ENCODE peak calls at places on chromosomes 6 and 20, in eight cellular contexts. M is right lobe of liver, I is body of pancreas, P is tibial artery, U is psoas muscle, C is hepatocyte, Y is neuronal stem cell, Z is esophagus squamous epithelium. K is an unnamed sample. For H3K4me1, the result is how much of the 10 kb centered on the place peaks cover.

GRCh38 chr20:23397961-23398360 is 23.3 kb downstream of the NAPB start:
- DNase-seq in M (no peak), I (no peak), P (no peak), U (no peak), C (no peak), Y (no peak), Z (no peak), K (peak)

GRCh38 chr6:138979365-138979764 is 8.7 kb downstream of the REPS1 start:
- DNase-seq in M (no peak), I (no peak), P (no peak), U (no peak), C (no peak), Y (no peak), Z (no peak), K (peak)

GRCh38 chr6:42762950-42763349 is 17.0 kb upstream of the TBCC start:
- DNase-seq in M (no peak), I (no peak), P (no peak), U (no peak), C (no peak), Y (no peak), Z (no peak), K (no peak)

GRCh38 chr6:88165877-88166492 is at the start of gene CNR1:
- DNase-seq in M (peak), I (peak), P (peak), U (peak), C (peak), Y (peak), Z (no peak), K (peak)

GRCh38 chr6:16676978-16677377 is 84.3 kb downstream of the ATXN1 start:
- DNase-seq in M (no peak), I (peak), P (no peak), U (no peak), C (no peak), Y (no peak), Z (no peak), K (no peak)

GRCh38 chr6:118780728-118781127 is 113.2 kb upstream of the ASF1A start:
- DNase-seq in M (no peak), I (no peak), P (no peak), U (no peak), C (no peak), Y (no peak), Z (no peak), K (no peak)

GRCh38 chr20:38143238-38143645 is 21.8 kb downstream of the TGM2 start:
- DNase-seq in M (peak), I (peak), P (no peak), U (no peak), C (peak), Y (no peak), Z (no peak), K (no peak)

GRCh38 chr6:34243901-34244884 is 4.6 kb downstream of the SMIM29 start:
- DNase-seq in M (peak), I (peak), P (peak), U (peak), C (peak), Y (no peak), Z (no peak), K (peak)

GRCh38 chr6:70110128-70111022 is 192.5 kb downstream of the COL9A1 start:
- DNase-seq in M (no peak), I (no peak), P (no peak), U (no peak), C (no peak), Y (no peak), Z (no peak), K (peak)

GRCh38 chr20:31684153-31685003 is 38.3 kb downstream of the BCL2L1 start:
- DNase-seq in M (no peak), I (no peak), P (no peak), U (no peak), C (peak), Y (no peak), Z (no peak), K (no peak)

GRCh38 chr6:4962905-4963304 is 40.9 kb downstream of the RPP40 start:
- DNase-seq in M (no peak), I (no peak), P (no peak), U (no peak), C (no peak), Y (no peak), Z (no peak), K (peak)

GRCh38 chr6:132072271-132072670 is 121.1 kb upstream of the CCN2 start:
- DNase-seq in M (no peak), I (no peak), P (no peak), U (no peak), C (no peak), Y (no peak), Z (no peak), K (no peak)

GRCh38 chr6:11773013-11773412 is 5.6 kb downstream of the ADTRP start:
- DNase-seq in M (no peak), I (no peak), P (no peak), U (no peak), C (no peak), Y (no peak), Z (no peak), K (no peak)

GRCh38 chr6:5094327-5094726 is 9.2 kb downstream of the PPP1R3G start:
- DNase-seq in M (no peak), I (no peak), P (no peak), U (no peak), C (no peak), Y (no peak), Z (no peak), K (peak)

GRCh38 chr6:119347466-119348307 is 1.9 kb downstream of the MAN1A1 start:
- DNase-seq in M (peak), I (peak), P (peak), U (peak), C (peak), Y (no peak), Z (no peak), K (peak)

GRCh38 chr6:170276369-170277057 is 14.4 kb downstream of the DLL1 start:
- DNase-seq in M (peak), I (peak), P (peak), U (peak), C (no peak), Y (no peak), Z (no peak), K (no peak)

DNA sequence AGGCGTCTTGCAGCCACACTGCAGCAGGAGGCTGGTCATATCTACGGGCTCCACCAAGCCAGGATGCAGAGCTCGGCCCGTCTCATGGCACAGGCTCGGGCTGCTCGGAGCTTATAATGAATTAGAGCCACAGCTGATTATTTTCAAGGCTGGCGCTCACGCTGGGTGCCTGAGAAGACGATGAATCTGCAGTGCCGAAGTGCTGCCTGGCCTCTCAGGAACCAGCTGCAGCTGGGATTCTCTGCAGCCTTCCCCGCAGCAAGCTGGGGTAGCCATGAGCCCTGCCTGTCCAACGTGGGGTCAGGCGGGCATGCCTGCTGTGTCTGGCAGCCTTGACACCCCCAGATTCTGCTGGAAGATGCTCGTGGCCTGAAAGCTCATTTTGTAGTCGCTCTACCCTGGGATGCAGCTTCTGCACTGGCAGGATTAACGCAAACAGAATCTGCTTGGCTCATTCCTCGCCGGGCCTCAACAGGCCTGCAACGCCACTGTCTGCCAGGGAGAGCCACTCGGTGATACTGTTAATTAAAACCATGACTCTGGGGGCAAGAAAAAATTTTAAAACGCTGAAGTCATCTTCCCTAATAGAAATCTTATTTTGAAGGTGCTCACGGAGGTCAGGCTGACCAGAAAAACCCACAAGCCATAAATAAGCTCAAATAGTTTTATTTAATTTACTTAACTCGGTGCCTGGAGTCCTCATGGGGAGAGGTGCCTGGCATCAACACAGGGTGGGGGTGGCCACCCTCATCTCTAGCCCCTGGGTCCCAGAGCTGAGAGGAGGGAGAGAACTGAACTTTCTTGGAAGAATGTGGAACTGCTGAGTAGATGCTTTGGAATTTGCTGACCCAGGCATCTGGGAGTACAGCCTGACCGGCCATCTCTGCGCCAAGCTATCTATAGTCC is 104.5 kb downstream of the CDH26 start:
- DNase-seq in M (peak), I (no peak), P (no peak), U (no peak), C (peak), Y (no peak), Z (no peak), K (peak)
- H3K4me3 ChIP-seq in M (no peak), I (no peak), P (peak), U (peak), C (no peak), Y (no peak), Z (no peak), K (peak)

GRCh38 chr6:137099689-137100398 is 55.1 kb upstream of the IL20RA start:
- DNase-seq in M (no peak), I (no peak), P (no peak), U (no peak), C (no peak), Y (no peak), Z (no peak), K (no peak)
- H3K4me1 ChIP-seq in M (under half), I (under half), P (under half), U (under half), C (under half), Y (under half), Z (under half), K (under half)

GRCh38 chr6:6829872-6830683 is 241.6 kb downstream of the LY86 start:
- DNase-seq in M (no peak), I (no peak), P (no peak), U (no peak), C (no peak), Y (no peak), Z (no peak), K (no peak)

GRCh38 chr6:6837541-6838080 is 249.1 kb downstream of the LY86 start:
- DNase-seq in M (no peak), I (no peak), P (no peak), U (no peak), C (no peak), Y (no peak), Z (no peak), K (no peak)

GRCh38 chr6:6832439-6832838 is 243.9 kb downstream of the LY86 start:
- DNase-seq in M (no peak), I (no peak), P (no peak), U (no peak), C (no peak), Y (no peak), Z (no peak), K (no peak)

GRCh38 chr6:6836609-6837406 is 248.3 kb downstream of the LY86 start:
- DNase-seq in M (no peak), I (no peak), P (no peak), U (no peak), C (no peak), Y (no peak), Z (no peak), K (no peak)

DNA sequence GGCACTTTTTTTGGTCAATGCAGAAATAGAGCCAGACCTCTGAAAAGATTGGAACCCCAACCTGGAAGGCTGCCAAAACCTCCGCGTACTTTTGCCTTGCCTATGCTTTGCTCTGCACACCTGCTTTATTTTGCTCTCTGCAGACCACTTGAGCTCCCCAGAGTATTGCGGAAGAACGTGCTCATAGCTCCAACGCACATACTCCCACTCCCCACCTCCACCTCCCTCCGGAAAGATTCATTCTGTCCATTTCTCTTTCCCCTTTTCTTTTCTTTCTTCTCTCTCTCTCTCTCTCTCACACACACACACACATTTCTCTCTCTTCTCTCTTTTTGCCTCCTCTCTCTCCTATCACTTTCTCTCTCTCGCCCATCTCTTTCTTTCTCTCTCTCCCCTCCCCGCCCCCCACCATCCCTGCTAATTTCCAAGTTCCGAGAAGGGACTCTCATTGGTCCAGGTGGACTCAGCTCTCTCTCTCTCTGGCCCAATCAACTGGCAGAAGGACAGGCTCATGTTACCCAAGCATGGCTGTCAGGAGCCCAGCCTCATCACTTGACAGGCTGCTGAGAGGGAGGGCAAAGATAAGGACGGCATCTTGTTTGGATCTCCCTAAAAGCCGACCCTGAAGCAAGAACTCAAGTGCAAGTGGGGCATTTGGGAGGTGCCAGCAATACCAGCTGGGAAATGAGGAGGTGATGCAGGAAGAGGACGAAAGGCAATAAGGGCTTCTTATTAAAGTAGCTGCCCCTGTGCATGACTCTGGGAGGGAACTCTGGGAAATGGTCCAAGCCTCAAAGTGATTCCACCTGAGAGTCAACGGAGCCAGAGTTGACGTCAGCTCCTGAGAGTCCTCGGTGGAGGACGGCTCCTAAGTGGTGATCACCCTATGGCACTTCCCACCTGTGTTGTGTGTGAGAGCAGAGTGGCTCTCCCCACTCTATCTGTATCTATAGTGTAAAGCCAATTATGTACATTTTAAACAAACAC is 246.1 kb downstream of the LY86 start:
- DNase-seq in M (no peak), I (peak), P (no peak), U (no peak), C (no peak), Y (no peak), Z (no peak), K (no peak)
- H3K4me3 ChIP-seq in M (no peak), I (no peak), P (no peak), U (peak), C (no peak), Y (no peak), Z (no peak), K (no peak)

DNA sequence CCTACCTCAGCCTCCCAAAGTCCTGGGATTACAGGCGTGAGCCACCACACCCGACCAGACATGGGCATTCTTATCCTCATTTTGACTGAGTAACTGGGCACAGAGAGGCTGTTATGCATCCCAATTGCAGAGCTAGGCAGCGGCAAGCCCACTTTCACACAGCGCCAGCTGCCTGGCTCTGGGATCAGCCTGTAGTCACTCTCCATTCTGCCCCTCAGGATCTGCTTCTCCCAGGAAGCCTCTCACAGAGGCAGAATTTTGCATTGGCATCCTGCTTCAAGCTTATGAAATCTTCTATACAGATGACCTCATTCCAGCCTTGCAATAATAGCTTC is 37.0 kb upstream of the IER3 start:
- DNase-seq in M (no peak), I (no peak), P (no peak), U (peak), C (no peak), Y (no peak), Z (no peak), K (no peak)
- H3K4me1 ChIP-seq in M (under half), I (half or more), P (under half), U (under half), C (under half), Y (under half), Z (under half), K (under half)

GRCh38 chr6:28140616-28141015 is 1.1 kb upstream of the ZKSCAN8 start:
- DNase-seq in M (no peak), I (no peak), P (no peak), U (no peak), C (no peak), Y (no peak), Z (no peak), K (no peak)
- H3K4me3 ChIP-seq in M (peak), I (no peak), P (no peak), U (no peak), C (no peak), Y (no peak), Z (no peak), K (peak)

GRCh38 chr20:10507052-10507451 is 71.9 kb downstream of the SLX4IP start:
- DNase-seq in M (no peak), I (no peak), P (no peak), U (no peak), C (no peak), Y (no peak), Z (no peak), K (no peak)
- H3K4me1 ChIP-seq in M (under half), I (under half), P (half or more), U (under half), C (half or more), Y (under half), Z (half or more), K (half or more)

GRCh38 chr20:44811150-44811685 is 872 bp upstream of the RIMS4 start:
- DNase-seq in M (peak), I (no peak), P (no peak), U (no peak), C (no peak), Y (no peak), Z (no peak), K (no peak)
- H3K4me3 ChIP-seq in M (no peak), I (no peak), P (no peak), U (no peak), C (no peak), Y (peak), Z (no peak), K (no peak)

GRCh38 chr6:30862156-30862875 is 22.0 kb upstream of the DDR1 start:
- DNase-seq in M (no peak), I (no peak), P (no peak), U (no peak), C (no peak), Y (no peak), Z (no peak), K (no peak)
- H3K4me1 ChIP-seq in M (under half), I (under half), P (under half), U (under half), C (under half), Y (under half), Z (under half), K (under half)

GRCh38 chr6:20159098-20159497 is 53.2 kb downstream of the MBOAT1 start:
- DNase-seq in M (no peak), I (no peak), P (no peak), U (no peak), C (no peak), Y (no peak), Z (no peak), K (no peak)
- H3K4me3 ChIP-seq in M (no peak), I (no peak), P (no peak), U (no peak), C (no peak), Y (no peak), Z (no peak), K (no peak)